ENCODE peak calls at places on chromosome 1, in six cellular contexts. One of them, this sample, is unnamed.

GRCh38 chr1:167455786-167456446 is 62.4 kb downstream of the CD247 start:
- DNase-seq in HepG2: no peak
- DNase-seq in HCT116: no peak
- DNase-seq in H1: peak; percentile 68
- DNase-seq in GM12878: no peak
- DNase-seq in K562: no peak
- DNase-seq in this sample: no peak

GRCh38 chr1:55695553-55695952 is 480.4 kb upstream of the USP24 start:
- DNase-seq in H1: no peak
- DNase-seq in GM12878: no peak
- DNase-seq in HepG2: no peak
- DNase-seq in K562: no peak
- DNase-seq in HCT116: no peak
- DNase-seq in this sample: no peak

GRCh38 chr1:179129702-179130473 is 48.0 kb downstream of the TOR3A start:
- DNase-seq in HepG2: no peak
- DNase-seq in K562: peak; percentile 10
- DNase-seq in H1: no peak
- DNase-seq in HCT116: no peak
- DNase-seq in GM12878: peak; percentile 59
- DNase-seq in this sample: no peak

GRCh38 chr1:158019177-158019868 is 25.9 kb downstream of the KIRREL1 start:
- DNase-seq in H1: no peak
- DNase-seq in HCT116: peak; percentile 73
- DNase-seq in GM12878: no peak
- DNase-seq in K562: no peak
- DNase-seq in HepG2: peak; percentile 42
- DNase-seq in this sample: peak; percentile 97

GRCh38 chr1:29966526-29967045 is 730.3 kb downstream of the PTPRU start:
- DNase-seq in HepG2: no peak
- DNase-seq in H1: peak; percentile 40
- DNase-seq in K562: no peak
- DNase-seq in HCT116: no peak
- DNase-seq in GM12878: no peak
- DNase-seq in this sample: no peak

GRCh38 chr1:210072129-210072528 is 134.1 kb downstream of the SYT14 start:
- DNase-seq in GM12878: no peak
- DNase-seq in HCT116: no peak
- DNase-seq in HepG2: no peak
- DNase-seq in H1: no peak
- DNase-seq in K562: no peak
- DNase-seq in this sample: no peak

GRCh38 chr1:966135-966602 is at the start of gene PLEKHN1:
- DNase-seq in HCT116: no peak
- DNase-seq in H1: peak; percentile 79
- DNase-seq in GM12878: no peak
- DNase-seq in HepG2: peak; percentile 30
- DNase-seq in K562: peak; percentile 63
- DNase-seq in this sample: no peak

GRCh38 chr1:210582186-210582981 is 253.7 kb downstream of the HHAT start:
- DNase-seq in HCT116: no peak
- DNase-seq in GM12878: no peak
- DNase-seq in HepG2: no peak
- DNase-seq in H1: no peak
- DNase-seq in K562: peak; percentile 15
- DNase-seq in this sample: no peak

GRCh38 chr1:118147542-118147941 is 37.5 kb downstream of the SPAG17 start:
- DNase-seq in HepG2: no peak
- DNase-seq in HCT116: no peak
- DNase-seq in H1: no peak
- DNase-seq in GM12878: no peak
- DNase-seq in K562: no peak
- DNase-seq in this sample: no peak

GRCh38 chr1:17028662-17029188 is 17.0 kb upstream of the ATP13A2 start:
- DNase-seq in H1: no peak
- DNase-seq in GM12878: no peak
- DNase-seq in K562: no peak
- DNase-seq in HCT116: no peak
- DNase-seq in HepG2: no peak
- DNase-seq in this sample: no peak

GRCh38 chr1:187471555-187471954 is 642.8 kb downstream of the PLA2G4A start:
- DNase-seq in GM12878: no peak
- DNase-seq in HCT116: no peak
- DNase-seq in HepG2: no peak
- DNase-seq in K562: no peak
- DNase-seq in H1: no peak
- DNase-seq in this sample: no peak

GRCh38 chr1:239025223-239025622 is 361.1 kb upstream of the CHRM3 start:
- DNase-seq in GM12878: peak; percentile 3
- DNase-seq in K562: no peak
- DNase-seq in HepG2: no peak
- DNase-seq in HCT116: no peak
- DNase-seq in H1: no peak
- DNase-seq in this sample: no peak

GRCh38 chr1:93678491-93678890 is 3.1 kb downstream of the BCAR3 start:
- DNase-seq in GM12878: no peak
- DNase-seq in HCT116: no peak
- DNase-seq in K562: no peak
- DNase-seq in H1: no peak
- DNase-seq in HepG2: no peak
- DNase-seq in this sample: no peak

GRCh38 chr1:29121951-29122661 is 1.6 kb downstream of the TMEM200B start:
- DNase-seq in HepG2: no peak
- DNase-seq in H1: peak; percentile 85
- DNase-seq in GM12878: no peak
- DNase-seq in K562: no peak
- DNase-seq in HCT116: no peak
- DNase-seq in this sample: peak; percentile 67

GRCh38 chr1:157136133-157136532 is 2.1 kb downstream of the ETV3 start:
- DNase-seq in GM12878: no peak
- DNase-seq in K562: no peak
- DNase-seq in HCT116: no peak
- DNase-seq in HepG2: peak; percentile 22
- DNase-seq in H1: no peak
- DNase-seq in this sample: no peak

GRCh38 chr1:231702321-231702720 is 75.7 kb downstream of the DISC1 start:
- DNase-seq in HepG2: no peak
- DNase-seq in GM12878: no peak
- DNase-seq in HCT116: no peak
- DNase-seq in H1: no peak
- DNase-seq in K562: no peak
- DNase-seq in this sample: no peak

GRCh38 chr1:61050541-61051454 is 31.6 kb upstream of the NFIA start:
- DNase-seq in H1: peak; percentile 68
- DNase-seq in K562: peak; percentile 69
- DNase-seq in HepG2: no peak
- DNase-seq in HCT116: no peak
- DNase-seq in GM12878: no peak
- DNase-seq in this sample: no peak

GRCh38 chr1:67874501-67875111 is 41.3 kb upstream of the GNG12 start:
- DNase-seq in K562: no peak
- DNase-seq in H1: no peak
- DNase-seq in GM12878: no peak
- DNase-seq in HepG2: no peak
- DNase-seq in HCT116: no peak
- DNase-seq in this sample: no peak

GRCh38 chr1:10966233-10966632 is 46.2 kb upstream of the TARDBP start:
- DNase-seq in HepG2: no peak
- DNase-seq in H1: no peak
- DNase-seq in HCT116: no peak
- DNase-seq in K562: no peak
- DNase-seq in GM12878: no peak
- DNase-seq in this sample: no peak

GRCh38 chr1:2554621-2555387 is 1.4 kb upstream of the TNFRSF14 start:
- DNase-seq in H1: no peak
- DNase-seq in HepG2: no peak
- DNase-seq in GM12878: no peak
- DNase-seq in K562: peak; percentile 54
- DNase-seq in HCT116: no peak
- DNase-seq in this sample: no peak

GRCh38 chr1:75632350-75632949 is 21.5 kb upstream of the SLC44A5 start:
- DNase-seq in HepG2: peak; percentile 28
- DNase-seq in GM12878: no peak
- DNase-seq in H1: no peak
- DNase-seq in K562: peak; percentile 50
- DNase-seq in HCT116: peak; percentile 13
- DNase-seq in this sample: peak; percentile 56

GRCh38 chr1:119000371-119001180 is 12.4 kb upstream of the TBX15 start:
- DNase-seq in GM12878: no peak
- DNase-seq in HepG2: no peak
- DNase-seq in K562: no peak
- DNase-seq in H1: peak; percentile 72
- DNase-seq in HCT116: no peak
- DNase-seq in this sample: no peak

GRCh38 chr1:170768929-170769328 is 105.0 kb downstream of the PRRX1 start:
- DNase-seq in H1: no peak
- DNase-seq in HCT116: no peak
- DNase-seq in HepG2: no peak
- DNase-seq in GM12878: no peak
- DNase-seq in K562: no peak
- DNase-seq in this sample: no peak

GRCh38 chr1:56339786-56340465 is 239.4 kb downstream of the PLPP3 start:
- DNase-seq in HCT116: no peak
- DNase-seq in GM12878: no peak
- DNase-seq in K562: no peak
- DNase-seq in HepG2: no peak
- DNase-seq in H1: no peak
- DNase-seq in this sample: no peak

GRCh38 chr1:176539018-176539417 is 76.0 kb downstream of the PAPPA2 start:
- DNase-seq in GM12878: no peak
- DNase-seq in H1: no peak
- DNase-seq in HepG2: no peak
- DNase-seq in HCT116: no peak
- DNase-seq in K562: no peak
- DNase-seq in this sample: no peak

GRCh38 chr1:168180148-168180524 is 1.4 kb downstream of the TIPRL start:
- DNase-seq in K562: no peak
- DNase-seq in GM12878: no peak
- DNase-seq in H1: no peak
- DNase-seq in HCT116: no peak
- DNase-seq in HepG2: no peak
- DNase-seq in this sample: no peak

GRCh38 chr1:14215151-14215550 is 383.3 kb upstream of the KAZN start:
- DNase-seq in HCT116: no peak
- DNase-seq in GM12878: no peak
- DNase-seq in H1: no peak
- DNase-seq in K562: no peak
- DNase-seq in HepG2: no peak
- DNase-seq in this sample: no peak
- TF ChIP-seq ZNF274 in HCT116: no peak
- TF ChIP-seq ZNF274 in GM12878: no peak
- TF ChIP-seq ZNF274 in H1: no peak
- TF ChIP-seq ZNF274 in K562: no peak
- TF ChIP-seq ZNF274 in HepG2: no peak
- TF ChIP-seq ZNF274 in this sample: no peak

DNA sequence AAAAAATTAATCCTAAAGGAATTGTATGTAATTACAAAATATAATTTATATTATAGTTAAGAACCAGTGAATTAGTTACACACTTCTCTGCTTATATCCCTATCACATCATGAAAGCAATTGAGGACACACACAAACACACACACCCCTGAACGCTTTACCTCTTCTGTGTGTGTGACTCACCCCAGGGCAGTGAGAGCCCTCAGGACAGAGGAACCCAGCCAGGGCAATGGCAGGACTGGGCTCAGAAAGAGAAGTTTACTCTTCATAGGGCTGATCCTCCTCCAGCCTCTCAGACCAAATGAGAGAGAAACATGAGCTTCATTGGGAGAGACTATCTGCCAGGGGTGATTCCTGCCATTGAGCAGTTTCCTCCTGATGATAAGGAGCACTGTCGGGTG is 38.1 kb downstream of the SLC44A3 start:
- DNase-seq in GM12878: no peak
- DNase-seq in HCT116: no peak
- DNase-seq in H1: no peak
- DNase-seq in K562: no peak
- DNase-seq in HepG2: no peak
- DNase-seq in this sample: no peak
- TF ChIP-seq YY1 in GM12878: no peak
- TF ChIP-seq YY1 in HCT116: no peak
- TF ChIP-seq YY1 in H1: no peak
- TF ChIP-seq YY1 in K562: no peak
- TF ChIP-seq YY1 in HepG2: no peak
- TF ChIP-seq YY1 in this sample: no peak

GRCh38 chr1:151512801-151513625 is 1.8 kb downstream of the CGN start:
- DNase-seq in K562: no peak
- DNase-seq in HCT116: no peak
- DNase-seq in HepG2: no peak
- DNase-seq in H1: peak; percentile 78
- DNase-seq in GM12878: no peak
- DNase-seq in this sample: no peak
- TF ChIP-seq ZNF274 in K562: no peak
- TF ChIP-seq ZNF274 in HCT116: no peak
- TF ChIP-seq ZNF274 in HepG2: no peak
- TF ChIP-seq ZNF274 in H1: no peak
- TF ChIP-seq ZNF274 in GM12878: no peak
- TF ChIP-seq ZNF274 in this sample: no peak

DNA sequence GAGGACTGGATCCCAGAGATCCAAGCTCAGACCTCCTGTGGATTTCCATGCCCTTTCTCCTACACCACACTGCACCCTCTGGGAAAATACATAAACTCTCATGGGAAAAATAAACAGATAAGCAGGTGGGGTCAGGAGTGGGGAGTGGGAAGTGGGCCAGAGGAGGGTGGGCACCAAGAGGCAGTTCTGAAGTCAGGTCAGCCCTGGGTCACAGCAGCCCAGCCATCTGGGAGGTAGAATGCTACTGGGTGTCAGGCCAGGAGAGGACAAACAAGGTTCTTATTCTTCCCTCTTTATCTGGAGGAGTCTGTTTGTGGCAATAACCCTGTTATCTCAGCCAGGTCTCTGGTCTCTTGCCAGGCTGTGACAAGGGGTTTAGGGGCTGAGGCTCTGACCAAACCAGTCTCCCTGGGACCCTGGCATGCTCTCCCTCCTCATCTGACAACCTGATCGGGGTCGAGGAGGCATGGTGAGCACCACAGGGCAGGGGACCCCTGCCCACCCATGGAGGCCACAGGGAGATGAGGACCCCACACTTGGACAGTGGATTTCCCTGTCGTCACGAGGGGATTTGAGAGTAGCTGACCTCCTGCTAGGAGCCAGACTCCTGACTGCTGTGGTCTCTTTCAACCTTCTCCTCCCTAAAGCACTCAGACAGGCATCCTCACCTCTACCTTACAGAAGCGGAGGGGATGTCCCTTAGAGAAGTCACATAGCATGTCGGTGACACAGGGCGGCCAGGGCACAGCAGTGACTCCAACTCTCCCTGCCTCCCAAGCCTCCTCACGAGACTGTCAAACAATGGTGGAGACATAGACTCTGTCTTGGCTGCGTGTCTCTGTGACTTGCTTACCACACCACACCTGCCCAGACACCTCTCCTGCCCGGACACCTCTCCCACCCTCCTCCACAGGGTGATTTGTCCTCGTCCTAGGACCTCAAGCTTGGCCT is 51.3 kb upstream of the IFFO2 start:
- DNase-seq in H1: peak; percentile 22
- DNase-seq in K562: peak; percentile 22
- DNase-seq in GM12878: no peak
- DNase-seq in HCT116: no peak
- DNase-seq in HepG2: peak; percentile 82
- DNase-seq in this sample: no peak
- TF ChIP-seq YY1 in H1: no peak
- TF ChIP-seq YY1 in K562: no peak
- TF ChIP-seq YY1 in GM12878: no peak
- TF ChIP-seq YY1 in HCT116: no peak
- TF ChIP-seq YY1 in HepG2: no peak
- TF ChIP-seq YY1 in this sample: no peak

GRCh38 chr1:32988665-32989064 is 24.1 kb upstream of the RNF19B start:
- DNase-seq in HCT116: no peak
- DNase-seq in GM12878: no peak
- DNase-seq in K562: no peak
- DNase-seq in HepG2: no peak
- DNase-seq in H1: no peak
- DNase-seq in this sample: no peak
- TF ChIP-seq ZNF274 in HCT116: no peak
- TF ChIP-seq ZNF274 in GM12878: no peak
- TF ChIP-seq ZNF274 in K562: no peak
- TF ChIP-seq ZNF274 in HepG2: no peak
- TF ChIP-seq ZNF274 in H1: no peak
- TF ChIP-seq ZNF274 in this sample: no peak